ENCODE peak calls at places on chromosomes 6 and 20, in ten cellular contexts. K is fibroblast of pulmonary artery, E is Calu3, A is psoas muscle, I is fibroblast of lung, Z is germinal center, S is ACHN, R is mesothelial cell of epicardium, Q is NCI-H1092 treated with DMSO at 0.1 percent for 48 hours, M is GM12892. W is an unnamed sample.

GRCh38 chr20:51022803-51023616 is at the start of gene KCNG1:
- DNase-seq in K (peak), R (peak), Z (peak), E (peak), I (peak), Q (no peak), S (peak), M (peak), A (peak), W (peak)

GRCh38 chr6:105818505-105818904 is 267.6 kb upstream of the PRDM1 start:
- DNase-seq in I (no peak), Z (no peak), E (no peak), K (no peak), S (no peak), R (no peak), Q (no peak), M (no peak), A (no peak), W (no peak)

GRCh38 chr6:82396964-82397761 is 33.5 kb downstream of the TPBG start:
- DNase-seq in S (no peak), M (no peak), E (peak), Z (no peak), I (peak), K (peak), A (no peak), Q (no peak), R (no peak), W (no peak)

GRCh38 chr20:17660667-17661066 is 21.4 kb downstream of the RRBP1 start:
- DNase-seq in A (no peak), M (no peak), Q (no peak), R (no peak), E (no peak), K (no peak), S (no peak), Z (no peak), I (no peak), W (no peak)

GRCh38 chr6:8383584-8383983 is 51.8 kb downstream of the SLC35B3 start:
- DNase-seq in K (no peak), E (no peak), Q (no peak), M (no peak), Z (no peak), R (no peak), A (no peak), S (no peak), I (no peak), W (no peak)

GRCh38 chr20:17807670-17808069 is 107.9 kb downstream of the BANF2 start:
- DNase-seq in I (no peak), M (no peak), Z (no peak), E (no peak), Q (no peak), S (no peak), A (no peak), K (no peak), R (no peak), W (no peak)

GRCh38 chr6:112717401-112717800 is 370.3 kb downstream of the RFPL4B start:
- DNase-seq in M (no peak), E (no peak), I (peak), Z (no peak), Q (no peak), R (no peak), K (peak), A (no peak), S (no peak), W (no peak)

GRCh38 chr6:7252390-7252789 is 60.6 kb downstream of the SSR1 start:
- DNase-seq in K (no peak), I (no peak), A (no peak), M (no peak), E (no peak), Z (no peak), S (no peak), Q (no peak), R (no peak), W (no peak)

GRCh38 chr20:34791289-34792020 is 34.0 kb downstream of the NCOA6 start:
- DNase-seq in S (no peak), E (no peak), I (peak), Q (peak), M (no peak), K (peak), A (no peak), R (no peak), Z (no peak), W (no peak)

GRCh38 chr6:41741625-41742490 is 5.3 kb downstream of the PGC start:
- DNase-seq in E (peak), A (peak), S (no peak), Z (no peak), R (no peak), I (no peak), K (no peak), M (no peak), Q (no peak), W (no peak)

GRCh38 chr20:38113401-38114325 is 51.4 kb downstream of the TGM2 start:
- DNase-seq in K (no peak), S (peak), R (no peak), Z (no peak), I (no peak), E (peak), M (no peak), Q (peak), A (no peak), W (no peak)

GRCh38 chr20:31830406-31830981 is 11.3 kb downstream of the MYLK2 start:
- DNase-seq in Z (no peak), S (no peak), Q (no peak), A (peak), I (no peak), K (no peak), E (no peak), M (no peak), R (no peak), W (no peak)

GRCh38 chr6:52304917-52305316 is 20.4 kb upstream of the MCM3 start:
- DNase-seq in A (no peak), E (no peak), Z (peak), M (no peak), Q (no peak), I (peak), S (no peak), K (peak), R (no peak), W (no peak)

GRCh38 chr20:45963059-45964011 is 8.7 kb downstream of the ZNF335 start:
- DNase-seq in Z (no peak), I (peak), R (no peak), A (peak), E (peak), M (no peak), K (peak), S (peak), Q (peak), W (no peak)

GRCh38 chr6:109508166-109508860 is 25.3 kb upstream of the ZBTB24 start:
- DNase-seq in S (no peak), M (no peak), Z (no peak), A (no peak), E (no peak), R (no peak), Q (no peak), K (no peak), I (no peak), W (peak)

GRCh38 chr6:46491201-46491788 is at the start of gene RCAN2:
- DNase-seq in R (peak), Z (peak), S (peak), M (peak), E (peak), Q (no peak), A (peak), I (peak), K (peak), W (peak)

GRCh38 chr20:50664248-50664647 is 27.1 kb downstream of the RIPOR3 start:
- DNase-seq in I (no peak), M (no peak), S (no peak), K (no peak), A (peak), E (no peak), Q (no peak), R (no peak), Z (no peak), W (no peak)

GRCh38 chr20:40336530-40336929 is 352.5 kb downstream of the MAFB start:
- DNase-seq in E (no peak), Z (no peak), Q (no peak), A (no peak), I (no peak), S (no peak), R (no peak), K (no peak), M (no peak), W (no peak)

GRCh38 chr6:134169881-134170486 is 117.6 kb upstream of the SLC2A12 start:
- DNase-seq in Q (no peak), K (peak), Z (no peak), I (no peak), S (no peak), A (peak), E (no peak), M (no peak), R (no peak), W (no peak)

GRCh38 chr6:44842616-44843015 is 455.1 kb downstream of the CDC5L start:
- DNase-seq in K (peak), S (no peak), M (no peak), I (no peak), Z (no peak), Q (no peak), R (no peak), E (no peak), A (no peak), W (no peak)

GRCh38 chr6:31691564-31692108 is 10.8 kb upstream of the LY6G5C start:
- DNase-seq in R (no peak), I (no peak), E (no peak), Z (no peak), A (no peak), S (no peak), M (no peak), K (no peak), Q (no peak), W (no peak)

GRCh38 chr20:58192567-58192966 is 35.9 kb downstream of the ANKRD60 start:
- DNase-seq in S (no peak), E (peak), K (no peak), Z (peak), I (no peak), Q (no peak), A (no peak), R (no peak), M (peak), W (no peak)

GRCh38 chr6:138328210-138328609 is 49.5 kb upstream of the SMIM28 start:
- DNase-seq in I (peak), A (no peak), Q (no peak), E (no peak), Z (no peak), S (no peak), K (no peak), R (no peak), M (no peak), W (no peak)

GRCh38 chr6:29553268-29554057 is 6.1 kb downstream of the UBD start:
- DNase-seq in K (peak), S (no peak), M (no peak), Z (peak), Q (no peak), R (peak), I (peak), A (peak), E (no peak), W (peak)